ENCODE peak calls at places on chromosomes 16 and 17, in four cellular contexts. Z is HCT116, T is GM12878, C is H1. J is an unnamed sample.

GRCh38 chr16:51576498-51576897 is 425.4 kb upstream of the SALL1 start:
- DNase-seq in T (no peak), Z (no peak), C (no peak), J (no peak)

GRCh38 chr17:289409-289808 is 63.2 kb downstream of the RPH3AL start:
- DNase-seq in T (no peak), C (no peak), Z (no peak), J (no peak)

GRCh38 chr17:78641666-78642065 is 64.5 kb upstream of the DNAH17 start:
- DNase-seq in Z (no peak), C (no peak), T (no peak), J (no peak)

GRCh38 chr17:73151888-73152633 is 12.7 kb upstream of the SSTR2 start:
- DNase-seq in C (no peak), T (no peak), Z (no peak), J (no peak)

GRCh38 chr17:19264681-19265080 is 27.5 kb downstream of the EPN2 start:
- DNase-seq in C (no peak), T (no peak), Z (no peak), J (no peak)

GRCh38 chr17:41885733-41886132 is 20.5 kb upstream of the KLHL11 start:
- DNase-seq in T (no peak), C (no peak), Z (no peak), J (no peak)

GRCh38 chr17:67993998-67994361 is 2.3 kb downstream of the C17orf58 start:
- DNase-seq in T (no peak), Z (no peak), C (peak), J (no peak)

GRCh38 chr17:32824334-32824733 is 52.6 kb downstream of the MYO1D start:
- DNase-seq in C (no peak), Z (no peak), T (no peak), J (no peak)

GRCh38 chr16:85123891-85124635 is 11.8 kb upstream of the CIBAR2 start:
- DNase-seq in C (no peak), T (no peak), Z (no peak), J (peak)

GRCh38 chr17:38898291-38898679 is 27.1 kb upstream of the LASP1NB start:
- DNase-seq in C (no peak), Z (no peak), T (no peak), J (no peak)

GRCh38 chr16:63928421-63928820 is 1193.4 kb downstream of the CDH11 start:
- DNase-seq in Z (no peak), T (no peak), C (no peak), J (no peak)
- TF ChIP-seq ZNF274 in Z (no peak), T (no peak), C (no peak), J (no peak)

GRCh38 chr16:19168173-19169080 is at the start of gene SYT17:
- DNase-seq in C (peak), Z (no peak), T (no peak), J (no peak)
- H3K4me3 ChIP-seq in C (peak), Z (peak), T (peak), J (peak)

DNA sequence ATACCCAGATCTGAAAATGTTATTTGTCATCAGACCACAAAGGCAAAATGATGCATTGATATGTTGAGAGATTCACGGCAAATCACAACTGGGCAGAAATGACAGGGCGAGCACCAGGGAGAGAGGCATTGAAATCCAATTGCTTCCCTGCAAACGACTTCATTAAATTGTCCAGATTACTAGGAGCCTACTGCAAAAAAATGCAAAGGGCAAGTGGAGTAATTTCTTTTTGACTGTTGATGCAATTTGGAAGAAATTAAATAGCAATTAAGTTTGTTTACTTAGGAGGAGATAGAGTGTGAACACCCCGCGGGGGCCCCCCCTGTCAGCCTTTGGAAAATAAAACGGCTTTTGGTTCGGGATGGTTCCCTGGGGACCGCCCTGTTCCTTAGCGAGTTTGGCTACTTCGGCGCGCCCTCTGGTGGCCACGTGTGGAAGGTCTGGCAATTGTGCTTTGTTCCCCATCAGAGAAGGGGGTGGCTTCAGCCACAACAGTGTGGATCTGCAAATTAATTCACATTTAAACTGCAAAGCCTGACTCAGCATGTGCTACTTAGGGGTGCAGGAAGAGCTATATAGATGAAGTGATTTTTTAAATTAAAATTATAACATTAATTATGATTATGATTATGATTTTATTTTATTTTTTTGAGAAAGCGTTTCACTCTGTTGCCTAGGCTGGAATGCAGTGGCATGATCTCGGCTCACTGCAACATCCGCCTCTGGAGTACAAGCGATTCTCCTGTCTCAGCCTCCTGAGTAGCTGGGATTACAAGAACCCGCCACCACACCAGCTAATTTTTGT is 14.5 kb upstream of the TMC7 start:
- DNase-seq in T (peak), C (peak), Z (peak), J (peak)
- H3K9ac ChIP-seq in T (no peak), C (no peak), Z (no peak), J (no peak)

GRCh38 chr17:58333396-58334207 is 5.0 kb upstream of the TSPOAP1 start:
- DNase-seq in Z (no peak), T (no peak), C (no peak), J (no peak)
- TF ChIP-seq ZNF274 in Z (no peak), T (no peak), C (no peak), J (no peak)

GRCh38 chr17:18185832-18186231 is 2.2 kb downstream of the ALKBH5 start:
- DNase-seq in Z (no peak), C (no peak), T (no peak), J (no peak)

GRCh38 chr17:18187226-18187625 is 3.6 kb downstream of the ALKBH5 start:
- DNase-seq in C (no peak), T (no peak), Z (no peak), J (no peak)

GRCh38 chr17:18186271-18186982 is 2.8 kb downstream of the ALKBH5 start:
- DNase-seq in Z (no peak), T (no peak), C (no peak), J (no peak)

GRCh38 chr17:18190629-18191028 is 7.0 kb downstream of the ALKBH5 start:
- DNase-seq in Z (no peak), C (no peak), T (no peak), J (no peak)

GRCh38 chr17:18187816-18188761 is 4.5 kb downstream of the ALKBH5 start:
- DNase-seq in T (no peak), Z (no peak), C (no peak), J (no peak)
- H3K4me3 ChIP-seq in T (peak), Z (no peak), C (no peak), J (no peak)

GRCh38 chr17:1712271-1712670 is 2.1 kb upstream of the TLCD2 start:
- DNase-seq in Z (no peak), T (no peak), C (no peak), J (no peak)

GRCh38 chr17:1713160-1713877 is 3.1 kb upstream of the TLCD2 start:
- DNase-seq in T (no peak), C (no peak), Z (no peak), J (no peak)

GRCh38 chr17:1714980-1715802 is 5.0 kb upstream of the TLCD2 start:
- DNase-seq in Z (peak), T (no peak), C (peak), J (no peak)

GRCh38 chr17:1714488-1714979 is 4.4 kb upstream of the TLCD2 start:
- DNase-seq in Z (peak), C (peak), T (no peak), J (peak)

GRCh38 chr17:1713878-1714487 is 3.8 kb upstream of the TLCD2 start:
- DNase-seq in Z (peak), C (peak), T (no peak), J (no peak)
- H3K9ac ChIP-seq in Z (peak), C (peak), T (no peak), J (peak)

GRCh38 chr17:75498726-75499213 is 16.6 kb downstream of the CASKIN2 start:
- DNase-seq in C (no peak), T (no peak), Z (no peak), J (no peak)
- TF ChIP-seq ZNF274 in C (no peak), T (no peak), Z (no peak), J (no peak)

GRCh38 chr17:82878545-82878944 is 38.7 kb upstream of the ZNF750 start:
- DNase-seq in C (no peak), Z (no peak), T (no peak), J (no peak)

GRCh38 chr17:82875418-82875856 is 35.6 kb upstream of the ZNF750 start:
- DNase-seq in C (peak), Z (no peak), T (no peak), J (no peak)

GRCh38 chr17:82876602-82877391 is 37.0 kb upstream of the ZNF750 start:
- DNase-seq in C (no peak), T (no peak), Z (peak), J (no peak)

GRCh38 chr17:82874011-82874835 is 34.4 kb upstream of the ZNF750 start:
- DNase-seq in Z (no peak), T (no peak), C (no peak), J (no peak)

DNA sequence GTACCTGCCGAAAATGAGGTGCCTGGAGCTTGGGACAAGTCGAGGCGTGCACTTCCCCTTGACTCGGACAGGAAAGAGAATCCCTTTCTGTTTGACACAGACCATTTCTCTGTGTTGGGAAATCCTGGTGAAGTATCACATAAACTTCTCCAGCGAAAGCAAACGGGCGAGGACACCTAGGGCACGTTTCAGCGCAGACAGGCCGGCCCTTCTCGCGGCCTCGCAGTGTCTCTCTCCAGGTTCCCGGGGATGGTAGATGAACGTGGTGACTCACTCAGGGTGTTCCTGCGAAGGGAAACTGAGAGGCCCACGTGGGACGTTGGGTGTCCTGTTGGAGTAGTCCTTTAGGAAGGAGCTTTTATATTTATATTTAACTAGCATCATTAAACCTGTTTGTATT is 36.3 kb upstream of the ZNF750 start:
- DNase-seq in Z (no peak), T (no peak), C (no peak), J (no peak)
- H3K4me3 ChIP-seq in Z (peak), T (no peak), C (no peak), J (no peak)

GRCh38 chr16:4372578-4373355 is 1.1 kb downstream of the VASN start:
- DNase-seq in C (no peak), T (no peak), Z (no peak), J (no peak)
- H3K9ac ChIP-seq in C (no peak), T (no peak), Z (peak), J (peak)

GRCh38 chr17:43673516-43674323 is 12.0 kb upstream of the MEOX1 start:
- DNase-seq in Z (peak), T (no peak), C (peak), J (peak)

GRCh38 chr17:43679401-43679800 is 17.7 kb upstream of the MEOX1 start:
- DNase-seq in Z (no peak), T (no peak), C (no peak), J (no peak)

GRCh38 chr17:43674394-43674793 is 12.7 kb upstream of the MEOX1 start:
- DNase-seq in Z (no peak), T (no peak), C (no peak), J (no peak)

GRCh38 chr17:43679911-43680310 is 18.2 kb upstream of the MEOX1 start:
- DNase-seq in Z (no peak), C (no peak), T (no peak), J (no peak)

DNA sequence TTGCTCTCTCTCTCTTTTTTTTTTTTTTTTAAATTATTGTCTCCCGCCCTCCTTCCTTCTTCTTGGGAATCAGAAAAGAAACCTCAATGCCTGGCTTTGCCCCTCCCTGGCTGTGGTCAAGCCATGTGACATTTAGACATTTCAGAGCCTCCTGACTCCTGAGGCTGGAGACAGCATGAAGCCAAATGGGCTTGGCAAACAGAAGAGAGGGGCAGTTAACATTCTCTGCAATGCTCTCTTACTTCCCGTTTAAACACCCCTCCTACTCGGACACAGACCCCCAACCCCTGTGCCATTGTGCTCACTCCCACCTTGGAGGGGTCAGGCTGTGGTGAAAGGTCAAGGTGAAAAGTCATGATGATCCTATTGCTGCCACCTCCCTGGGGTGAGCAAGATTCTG is 14.7 kb upstream of the MEOX1 start:
- DNase-seq in T (no peak), C (no peak), Z (no peak), J (no peak)
- TF ChIP-seq ZNF274 in T (no peak), C (no peak), Z (no peak), J (no peak)

J was measured in NT2/D1.